ENCODE peak calls at places on chromosomes 5 and 9, in eight cellular contexts. B is ovary, H is foreskin fibroblast, M is glomerular endothelial cell, T is coronary artery, C is GM10248, K is activated T-cell treated with anti-CD3 and anti-CD28 coated beads for 1 hour, F is hepatocyte. Z is an unnamed sample.

GRCh38 chr9:72145093-72145492 is 4.1 kb upstream of the GDA start:
- DNase-seq in K (no peak), M (no peak), B (no peak), T (no peak), F (peak; percentile 27), C (no peak), H (no peak), Z (no peak)

GRCh38 chr9:135907006-135907434 is 326 bp downstream of the CAMSAP1 start:
- DNase-seq in K (no peak), M (no peak), F (no peak), H (no peak), C (peak; percentile 55), B (peak; percentile 59), T (no peak), Z (no peak)

GRCh38 chr9:106868096-106868495 is 5.1 kb downstream of the ZNF462 start:
- DNase-seq in K (no peak), B (no peak), T (no peak), M (no peak), F (no peak), C (no peak), H (no peak), Z (no peak)

GRCh38 chr5:167248262-167248661 is 1043.2 kb upstream of the WWC1 start:
- DNase-seq in K (no peak), H (no peak), M (no peak), C (no peak), B (no peak), F (no peak), T (no peak), Z (no peak)

GRCh38 chr5:132134384-132134783 is 60.8 kb downstream of the CSF2 start:
- DNase-seq in F (no peak), B (no peak), M (no peak), H (peak; percentile 11), T (no peak), K (no peak), C (no peak), Z (no peak)

GRCh38 chr9:128689293-128689770 is 310 bp downstream of the SET start:
- DNase-seq in M (no peak), T (no peak), B (peak; percentile 74), F (no peak), K (peak; percentile 49), C (no peak), H (no peak), Z (no peak)

GRCh38 chr5:159508344-159508743 is 178.1 kb upstream of the IL12B start:
- DNase-seq in T (no peak), H (no peak), M (no peak), C (no peak), F (no peak), B (no peak), K (no peak), Z (peak; percentile 29)

GRCh38 chr9:90925581-90926257 is 124.1 kb downstream of the SYK start:
- DNase-seq in T (no peak), B (no peak), K (no peak), F (peak; percentile 20), H (peak; percentile 90), C (no peak), M (peak; percentile 60), Z (no peak)

GRCh38 chr5:160271396-160271795 is 41.0 kb downstream of the CCNJL start:
- DNase-seq in M (no peak), K (no peak), C (no peak), H (no peak), F (peak; percentile 34), T (no peak), B (no peak), Z (no peak)

GRCh38 chr5:54626407-54626806 is 108.8 kb downstream of the SNX18 start:
- DNase-seq in H (no peak), B (no peak), M (no peak), C (no peak), T (no peak), K (no peak), F (no peak), Z (no peak)

GRCh38 chr5:157584628-157585027 is 9.1 kb upstream of the ADAM19 start:
- DNase-seq in C (no peak), K (no peak), H (no peak), T (no peak), B (no peak), F (no peak), M (no peak), Z (no peak)

GRCh38 chr5:178207917-178208280 is 3.6 kb downstream of the HNRNPAB start:
- DNase-seq in T (peak; percentile 40), M (no peak), B (no peak), C (no peak), H (no peak), F (no peak), K (no peak), Z (peak; percentile 53)

Z was measured in gastrocnemius medialis.